ENCODE peak calls at places on chromosomes 13 and 19, in eight cellular contexts. One of them, this sample, is unnamed.

GRCh38 chr13:25927363-25927762 is 124.5 kb downstream of the SHISA2 start:
- DNase-seq in stomach: no peak
- DNase-seq in tibial artery: no peak
- DNase-seq in heart right ventricle: no peak
- DNase-seq in GM23338: no peak
- DNase-seq in dorsolateral prefrontal cortex: no peak
- DNase-seq in thoracic aorta: no peak
- DNase-seq in transverse colon: no peak
- DNase-seq in this sample: no peak

GRCh38 chr13:65971541-65971940 is 1258.6 kb downstream of the PCDH9 start:
- DNase-seq in GM23338: peak
- DNase-seq in dorsolateral prefrontal cortex: no peak
- DNase-seq in thoracic aorta: no peak
- DNase-seq in heart right ventricle: no peak
- DNase-seq in stomach: no peak
- DNase-seq in tibial artery: no peak
- DNase-seq in transverse colon: no peak
- DNase-seq in this sample: no peak

GRCh38 chr13:107271226-107271625 is 703.3 kb upstream of the ARGLU1 start:
- DNase-seq in GM23338: peak
- DNase-seq in transverse colon: no peak
- DNase-seq in thoracic aorta: no peak
- DNase-seq in heart right ventricle: no peak
- DNase-seq in tibial artery: no peak
- DNase-seq in dorsolateral prefrontal cortex: no peak
- DNase-seq in stomach: no peak
- DNase-seq in this sample: no peak

GRCh38 chr19:35135389-35135909 is 590 bp upstream of the LGI4 start:
- DNase-seq in transverse colon: peak
- DNase-seq in dorsolateral prefrontal cortex: peak
- DNase-seq in heart right ventricle: peak
- DNase-seq in stomach: peak
- DNase-seq in GM23338: peak
- DNase-seq in thoracic aorta: no peak
- DNase-seq in tibial artery: peak
- DNase-seq in this sample: peak

GRCh38 chr19:377801-378581 is 31.0 kb downstream of the C2CD4C start:
- DNase-seq in tibial artery: no peak
- DNase-seq in stomach: no peak
- DNase-seq in GM23338: no peak
- DNase-seq in transverse colon: no peak
- DNase-seq in dorsolateral prefrontal cortex: no peak
- DNase-seq in heart right ventricle: no peak
- DNase-seq in thoracic aorta: no peak
- DNase-seq in this sample: no peak

GRCh38 chr19:49497047-49497789 is 984 bp downstream of the RPS11 start:
- DNase-seq in GM23338: peak
- DNase-seq in transverse colon: peak
- DNase-seq in heart right ventricle: peak
- DNase-seq in tibial artery: no peak
- DNase-seq in dorsolateral prefrontal cortex: no peak
- DNase-seq in thoracic aorta: no peak
- DNase-seq in stomach: peak
- DNase-seq in this sample: peak

GRCh38 chr13:21434588-21434987 is 24.5 kb downstream of the ZDHHC20 start:
- DNase-seq in tibial artery: no peak
- DNase-seq in stomach: no peak
- DNase-seq in dorsolateral prefrontal cortex: no peak
- DNase-seq in thoracic aorta: no peak
- DNase-seq in heart right ventricle: no peak
- DNase-seq in transverse colon: no peak
- DNase-seq in GM23338: no peak
- DNase-seq in this sample: no peak

GRCh38 chr13:52850396-52851152 is 2.1 kb upstream of the PCDH8 start:
- DNase-seq in heart right ventricle: peak
- DNase-seq in GM23338: peak
- DNase-seq in tibial artery: peak
- DNase-seq in thoracic aorta: peak
- DNase-seq in dorsolateral prefrontal cortex: no peak
- DNase-seq in stomach: peak
- DNase-seq in transverse colon: peak
- DNase-seq in this sample: peak

GRCh38 chr19:2446390-2446789 is 10.4 kb downstream of the LMNB2 start:
- DNase-seq in heart right ventricle: no peak
- DNase-seq in transverse colon: no peak
- DNase-seq in GM23338: no peak
- DNase-seq in dorsolateral prefrontal cortex: no peak
- DNase-seq in stomach: no peak
- DNase-seq in thoracic aorta: no peak
- DNase-seq in tibial artery: no peak
- DNase-seq in this sample: no peak

GRCh38 chr13:80473695-80474094 is 132.8 kb upstream of the SPRY2 start:
- DNase-seq in tibial artery: no peak
- DNase-seq in dorsolateral prefrontal cortex: no peak
- DNase-seq in stomach: no peak
- DNase-seq in transverse colon: no peak
- DNase-seq in thoracic aorta: no peak
- DNase-seq in heart right ventricle: no peak
- DNase-seq in GM23338: no peak
- DNase-seq in this sample: no peak

GRCh38 chr13:91347212-91347995 is at the start of gene MIR17HG:
- DNase-seq in transverse colon: peak
- DNase-seq in dorsolateral prefrontal cortex: peak
- DNase-seq in stomach: peak
- DNase-seq in tibial artery: peak
- DNase-seq in thoracic aorta: peak
- DNase-seq in heart right ventricle: peak
- DNase-seq in GM23338: peak
- DNase-seq in this sample: peak

GRCh38 chr19:55197531-55197930 is 11.8 kb downstream of the PTPRH start:
- DNase-seq in dorsolateral prefrontal cortex: no peak
- DNase-seq in heart right ventricle: no peak
- DNase-seq in GM23338: peak
- DNase-seq in transverse colon: no peak
- DNase-seq in stomach: no peak
- DNase-seq in thoracic aorta: no peak
- DNase-seq in tibial artery: no peak
- DNase-seq in this sample: no peak

GRCh38 chr13:77507931-77508776 is 27.4 kb upstream of the SCEL start:
- DNase-seq in heart right ventricle: no peak
- DNase-seq in tibial artery: no peak
- DNase-seq in dorsolateral prefrontal cortex: no peak
- DNase-seq in stomach: no peak
- DNase-seq in transverse colon: no peak
- DNase-seq in GM23338: no peak
- DNase-seq in thoracic aorta: no peak
- DNase-seq in this sample: no peak

GRCh38 chr13:111900390-111901180 is 166.4 kb upstream of the SOX1 start:
- DNase-seq in tibial artery: peak
- DNase-seq in heart right ventricle: no peak
- DNase-seq in stomach: no peak
- DNase-seq in thoracic aorta: no peak
- DNase-seq in transverse colon: no peak
- DNase-seq in dorsolateral prefrontal cortex: no peak
- DNase-seq in GM23338: no peak
- DNase-seq in this sample: no peak

GRCh38 chr19:2532252-2533071 is 56.5 kb downstream of the GADD45B start:
- DNase-seq in GM23338: no peak
- DNase-seq in transverse colon: no peak
- DNase-seq in dorsolateral prefrontal cortex: no peak
- DNase-seq in stomach: no peak
- DNase-seq in thoracic aorta: no peak
- DNase-seq in heart right ventricle: no peak
- DNase-seq in tibial artery: no peak
- DNase-seq in this sample: no peak

GRCh38 chr13:22801402-22802003 is 379.3 kb upstream of the SGCG start:
- DNase-seq in stomach: no peak
- DNase-seq in thoracic aorta: no peak
- DNase-seq in dorsolateral prefrontal cortex: no peak
- DNase-seq in tibial artery: no peak
- DNase-seq in heart right ventricle: no peak
- DNase-seq in transverse colon: no peak
- DNase-seq in GM23338: peak
- DNase-seq in this sample: no peak

GRCh38 chr19:46404039-46404883 is 9.1 kb downstream of the CCDC8 start:
- DNase-seq in thoracic aorta: no peak
- DNase-seq in dorsolateral prefrontal cortex: no peak
- DNase-seq in stomach: peak
- DNase-seq in transverse colon: peak
- DNase-seq in GM23338: peak
- DNase-seq in tibial artery: peak
- DNase-seq in heart right ventricle: peak
- DNase-seq in this sample: no peak
- TF ChIP-seq CTCF in thoracic aorta: peak
- TF ChIP-seq CTCF in dorsolateral prefrontal cortex: peak
- TF ChIP-seq CTCF in stomach: no peak
- TF ChIP-seq CTCF in transverse colon: no peak
- TF ChIP-seq CTCF in GM23338: no peak
- TF ChIP-seq CTCF in tibial artery: peak
- TF ChIP-seq CTCF in heart right ventricle: peak
- TF ChIP-seq CTCF in this sample: no peak

DNA sequence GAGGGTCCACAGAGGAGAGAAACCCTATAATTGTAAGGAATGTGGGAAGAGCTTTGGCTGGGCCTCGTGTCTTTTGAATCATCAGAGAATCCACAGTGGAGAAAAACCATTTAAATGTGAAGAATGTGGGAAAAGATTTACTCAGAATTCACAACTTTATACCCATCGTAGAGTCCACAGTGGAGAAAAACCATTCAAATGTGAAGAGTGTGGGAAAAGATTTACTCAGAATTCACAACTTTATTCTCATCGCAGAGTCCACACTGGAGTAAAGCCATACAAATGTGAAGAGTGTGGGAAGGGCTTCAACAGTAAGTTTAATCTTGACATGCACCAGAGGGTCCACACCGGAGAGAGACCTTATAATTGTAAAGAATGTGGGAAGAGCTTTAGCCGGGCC is 9.4 kb upstream of the ZNF234 start:
- DNase-seq in transverse colon: no peak
- DNase-seq in heart right ventricle: no peak
- DNase-seq in dorsolateral prefrontal cortex: no peak
- DNase-seq in tibial artery: no peak
- DNase-seq in GM23338: no peak
- DNase-seq in thoracic aorta: no peak
- DNase-seq in stomach: no peak
- DNase-seq in this sample: no peak
- H3K4me3 ChIP-seq in transverse colon: no peak
- H3K4me3 ChIP-seq in heart right ventricle: no peak
- H3K4me3 ChIP-seq in dorsolateral prefrontal cortex: no peak
- H3K4me3 ChIP-seq in tibial artery: no peak
- H3K4me3 ChIP-seq in GM23338: no peak
- H3K4me3 ChIP-seq in thoracic aorta: no peak
- H3K4me3 ChIP-seq in stomach: no peak
- H3K4me3 ChIP-seq in this sample: no peak

DNA sequence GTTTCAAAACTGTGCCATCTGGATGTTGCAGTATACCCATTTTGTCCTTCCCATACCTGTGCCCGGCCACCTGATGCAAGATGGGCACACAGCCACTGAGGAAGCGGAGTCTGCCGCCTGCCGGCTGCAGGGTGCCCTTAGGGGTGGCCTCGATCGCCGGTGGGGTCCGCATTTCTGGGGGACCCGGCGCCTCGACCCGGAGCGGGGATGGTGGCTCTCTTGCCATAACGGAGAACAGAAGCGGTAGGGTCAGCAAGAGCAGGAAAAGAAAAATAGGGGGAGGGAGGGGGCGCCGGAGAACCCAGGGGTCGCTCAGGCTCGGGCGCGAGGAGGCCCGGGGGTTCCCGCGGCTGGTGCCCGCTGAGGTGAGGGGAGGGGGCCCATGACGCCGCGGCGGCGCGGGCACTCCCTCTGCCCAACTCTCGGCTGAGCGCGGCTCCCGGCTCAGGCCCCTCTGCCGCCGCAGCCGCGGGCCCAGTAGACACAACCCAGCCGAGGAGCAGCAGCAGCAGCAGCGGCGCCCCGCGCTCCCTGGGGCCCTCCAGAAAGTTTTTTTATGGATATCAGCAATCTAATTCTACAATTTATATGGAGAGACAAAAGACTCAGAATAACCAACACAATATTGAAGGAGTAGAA is 13.8 kb upstream of the CYP4F2 start:
- DNase-seq in dorsolateral prefrontal cortex: no peak
- DNase-seq in GM23338: no peak
- DNase-seq in thoracic aorta: no peak
- DNase-seq in tibial artery: no peak
- DNase-seq in transverse colon: no peak
- DNase-seq in stomach: peak
- DNase-seq in heart right ventricle: no peak
- DNase-seq in this sample: no peak
- TF ChIP-seq CTCF in dorsolateral prefrontal cortex: no peak
- TF ChIP-seq CTCF in GM23338: no peak
- TF ChIP-seq CTCF in thoracic aorta: no peak
- TF ChIP-seq CTCF in tibial artery: no peak
- TF ChIP-seq CTCF in transverse colon: no peak
- TF ChIP-seq CTCF in stomach: no peak
- TF ChIP-seq CTCF in heart right ventricle: no peak
- TF ChIP-seq CTCF in this sample: no peak

DNA sequence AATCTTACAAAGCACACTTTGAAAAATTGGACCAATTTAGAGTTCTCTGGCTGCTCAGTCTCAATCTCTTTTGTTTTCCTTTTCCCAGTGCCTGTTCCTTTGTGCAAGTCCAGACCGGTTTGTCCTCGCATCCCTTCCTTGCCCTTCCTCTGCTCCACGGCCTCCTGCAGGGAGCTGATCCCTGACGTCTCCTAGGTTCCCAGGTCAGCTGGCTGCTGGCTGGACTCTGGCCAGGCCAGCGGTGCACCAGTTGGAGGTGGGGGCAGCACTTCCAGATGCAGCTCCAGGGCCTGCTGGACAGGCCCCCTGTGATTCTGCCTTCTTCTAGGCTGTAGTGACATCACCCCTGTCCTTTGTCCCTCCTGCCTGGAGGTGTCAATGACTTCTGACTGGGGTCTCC is 44.0 kb upstream of the KPNA3 start:
- DNase-seq in stomach: no peak
- DNase-seq in heart right ventricle: no peak
- DNase-seq in transverse colon: no peak
- DNase-seq in GM23338: peak
- DNase-seq in tibial artery: no peak
- DNase-seq in dorsolateral prefrontal cortex: no peak
- DNase-seq in thoracic aorta: no peak
- DNase-seq in this sample: no peak
- H3K4me3 ChIP-seq in stomach: no peak
- H3K4me3 ChIP-seq in heart right ventricle: no peak
- H3K4me3 ChIP-seq in transverse colon: no peak
- H3K4me3 ChIP-seq in GM23338: no peak
- H3K4me3 ChIP-seq in tibial artery: no peak
- H3K4me3 ChIP-seq in dorsolateral prefrontal cortex: no peak
- H3K4me3 ChIP-seq in thoracic aorta: no peak
- H3K4me3 ChIP-seq in this sample: no peak

This sample was measured in tibial nerve.